ENCODE peak calls at places on chromosomes 5 and 9, in nine cellular contexts. W is spleen; D is mammary epithelial cell; R is AG04450; F is upper lobe of right lung; K is AG10803; V is tibial artery; C is BE2C; Y is CD8-positive, alpha-beta T cell. M is an unnamed sample.

GRCh38 chr5:142926549-142926948 is 156.4 kb downstream of the ARHGAP26 start:
- DNase-seq in W (no peak), D (no peak), R (no peak), F (no peak), K (no peak), V (no peak), C (no peak), Y (no peak), M (no peak)

GRCh38 chr5:123089572-123089970 is 530 bp downstream of the PRDM6 start:
- DNase-seq in W (no peak), D (peak), R (no peak), F (no peak), K (peak), V (peak), C (no peak), Y (no peak), M (peak)

GRCh38 chr5:159341914-159342313 is 11.6 kb upstream of the IL12B start:
- DNase-seq in W (peak), D (peak), R (no peak), F (peak), K (peak), V (peak), C (peak), Y (peak), M (peak)

GRCh38 chr5:143635888-143636287 is 176.1 kb upstream of the HMHB1 start:
- DNase-seq in W (no peak), D (no peak), R (no peak), F (no peak), K (no peak), V (no peak), C (no peak), Y (no peak), M (no peak)

GRCh38 chr5:149834246-149834855 is 104.2 kb downstream of the PPARGC1B start:
- DNase-seq in W (no peak), D (peak), R (peak), F (no peak), K (peak), V (peak), C (peak), Y (peak), M (peak)

GRCh38 chr9:134455951-134456739 is 129.9 kb downstream of the RXRA start:
- DNase-seq in W (peak), D (peak), R (peak), F (peak), K (peak), V (peak), C (peak), Y (peak), M (peak)

GRCh38 chr9:87156247-87156646 is 208.9 kb upstream of the GAS1 start:
- DNase-seq in W (no peak), D (no peak), R (no peak), F (no peak), K (no peak), V (no peak), C (no peak), Y (no peak), M (no peak)

GRCh38 chr5:54518146-54519082 is 855 bp downstream of the SNX18 start:
- DNase-seq in W (peak), D (peak), R (no peak), F (peak), K (peak), V (peak), C (peak), Y (peak), M (peak)

GRCh38 chr5:159955056-159955624 is 38.9 kb downstream of the ADRA1B start:
- DNase-seq in W (no peak), D (no peak), R (no peak), F (no peak), K (no peak), V (no peak), C (no peak), Y (no peak), M (no peak)

GRCh38 chr5:149403923-149404745 is 25.0 kb upstream of the IL17B start:
- DNase-seq in W (no peak), D (no peak), R (no peak), F (no peak), K (peak), V (no peak), C (no peak), Y (no peak), M (peak)

GRCh38 chr5:175214152-175214551 is 229.8 kb downstream of the DRD1 start:
- DNase-seq in W (no peak), D (peak), R (peak), F (no peak), K (peak), V (peak), C (no peak), Y (no peak), M (peak)

GRCh38 chr9:13430717-13431116 is 151.2 kb upstream of the MPDZ start:
- DNase-seq in W (no peak), D (no peak), R (no peak), F (no peak), K (no peak), V (no peak), C (no peak), Y (no peak), M (no peak)

GRCh38 chr9:89596937-89597555 is 7.8 kb upstream of the GADD45G start:
- DNase-seq in W (no peak), D (no peak), R (no peak), F (peak), K (no peak), V (no peak), C (no peak), Y (no peak), M (no peak)

GRCh38 chr9:129347323-129348120 is 169.5 kb upstream of the IER5L start:
- DNase-seq in W (no peak), D (no peak), R (no peak), F (no peak), K (peak), V (no peak), C (no peak), Y (no peak), M (peak)

GRCh38 chr9:114805670-114806551 is at the start of gene TNFSF15:
- DNase-seq in W (peak), D (peak), R (no peak), F (peak), K (no peak), V (peak), C (no peak), Y (no peak), M (no peak)

GRCh38 chr9:113350937-113351336 is 1.6 kb downstream of the BSPRY start:
- DNase-seq in W (no peak), D (no peak), R (no peak), F (no peak), K (no peak), V (no peak), C (no peak), Y (no peak), M (no peak)

GRCh38 chr9:76943071-76943470 is 37.2 kb upstream of the PRUNE2 start:
- DNase-seq in W (no peak), D (no peak), R (no peak), F (no peak), K (no peak), V (no peak), C (no peak), Y (no peak), M (no peak)

GRCh38 chr9:132857031-132857430 is 21.1 kb downstream of the AK8 start:
- DNase-seq in W (no peak), D (no peak), R (peak), F (no peak), K (peak), V (peak), C (no peak), Y (no peak), M (peak)

GRCh38 chr5:96752341-96753016 is 55.3 kb downstream of the ERAP1 start:
- DNase-seq in W (no peak), D (peak), R (peak), F (no peak), K (peak), V (no peak), C (peak), Y (peak), M (peak)

GRCh38 chr5:174412374-174412773 is 312.0 kb upstream of the MSX2 start:
- DNase-seq in W (no peak), D (no peak), R (no peak), F (no peak), K (no peak), V (no peak), C (no peak), Y (no peak), M (no peak)

GRCh38 chr5:8538813-8539212 is 669.9 kb downstream of the MTRR start:
- DNase-seq in W (no peak), D (no peak), R (no peak), F (no peak), K (no peak), V (no peak), C (no peak), Y (no peak), M (no peak)

GRCh38 chr5:134114886-134115805 is 665 bp downstream of the TCF7 start:
- DNase-seq in W (peak), D (no peak), R (no peak), F (peak), K (no peak), V (no peak), C (peak), Y (peak), M (no peak)

GRCh38 chr5:169721771-169722170 is 84.7 kb downstream of the DOCK2 start:
- DNase-seq in W (no peak), D (no peak), R (no peak), F (no peak), K (no peak), V (no peak), C (no peak), Y (no peak), M (no peak)

GRCh38 chr9:120878188-120879130 is 1.5 kb upstream of the PHF19 start:
- DNase-seq in W (no peak), D (no peak), R (no peak), F (no peak), K (no peak), V (no peak), C (no peak), Y (no peak), M (no peak)

GRCh38 chr5:158175664-158176507 is 316.9 kb upstream of the CLINT1 start:
- DNase-seq in W (no peak), D (no peak), R (no peak), F (no peak), K (no peak), V (no peak), C (peak), Y (no peak), M (no peak)

GRCh38 chr5:91206734-91207133 is 176.4 kb downstream of the ARRDC3 start:
- DNase-seq in W (no peak), D (peak), R (no peak), F (no peak), K (peak), V (no peak), C (no peak), Y (no peak), M (peak)

GRCh38 chr9:28782630-28783029 is 1209.3 kb upstream of the C9orf72 start:
- DNase-seq in W (no peak), D (peak), R (no peak), F (no peak), K (no peak), V (no peak), C (no peak), Y (no peak), M (peak)

DNA sequence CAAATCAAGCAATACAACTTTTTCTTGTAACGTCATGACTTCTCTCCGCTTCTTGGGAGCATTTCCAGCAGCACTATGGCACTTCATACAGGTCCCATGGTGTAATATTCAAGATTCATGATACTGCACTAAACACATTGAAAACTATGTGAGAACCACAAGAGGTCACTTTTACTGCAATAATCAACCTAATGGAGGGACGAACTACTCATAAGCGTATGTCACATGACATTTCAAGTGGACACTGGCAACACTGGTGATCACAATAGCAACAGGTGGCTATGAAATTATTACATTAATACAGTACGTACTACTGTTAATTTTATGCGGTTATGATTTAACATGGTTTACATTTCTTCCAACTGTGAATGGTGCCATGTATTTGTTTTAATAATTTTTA is 78.6 kb upstream of the TBC1D9B start:
- DNase-seq in W (no peak), D (no peak), R (no peak), F (no peak), K (no peak), V (no peak), C (no peak), Y (no peak), M (peak)
- TF ChIP-seq CTCF in W (no peak), D (no peak), R (no peak), F (peak), K (no peak), V (no peak), C (no peak), Y (no peak), M (no peak)

DNA sequence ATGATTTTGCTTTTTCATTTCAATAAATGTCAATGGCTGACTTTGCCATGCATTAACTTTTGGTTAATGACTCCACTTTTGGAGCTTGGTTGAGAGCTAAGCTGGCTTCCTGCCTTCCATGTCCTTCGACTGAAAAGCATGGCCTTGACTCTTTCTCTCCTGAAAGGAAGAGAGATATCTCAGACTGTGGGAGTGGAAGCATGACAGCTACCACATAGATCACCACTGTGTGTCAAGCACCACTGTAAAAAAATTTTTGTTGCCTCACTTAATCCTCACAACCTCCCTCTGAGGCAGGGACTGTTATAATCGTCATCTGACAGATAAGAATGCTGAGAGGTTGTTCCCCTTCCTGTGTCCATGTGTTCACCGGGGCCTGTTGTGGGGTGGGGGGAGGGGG is 184.8 kb downstream of the RORB start:
- DNase-seq in W (no peak), D (no peak), R (no peak), F (no peak), K (no peak), V (no peak), C (no peak), Y (no peak), M (no peak)
- H3K4me3 ChIP-seq in W (no peak), D (no peak), R (no peak), F (no peak), K (no peak), V (no peak), C (no peak), Y (no peak), M (no peak)

GRCh38 chr5:61186634-61187033 is 24.4 kb upstream of the SMIM15 start:
- DNase-seq in W (no peak), D (no peak), R (no peak), F (no peak), K (no peak), V (no peak), C (no peak), Y (no peak), M (no peak)
- TF ChIP-seq CTCF in W (no peak), D (no peak), R (no peak), F (no peak), K (no peak), V (no peak), C (no peak), Y (no peak), M (no peak)

GRCh38 chr5:38466444-38467189 is 89.8 kb downstream of the LIFR start:
- DNase-seq in W (no peak), D (no peak), R (no peak), F (peak), K (peak), V (peak), C (no peak), Y (no peak), M (peak)

GRCh38 chr5:38463634-38464521 is 92.6 kb downstream of the LIFR start:
- DNase-seq in W (no peak), D (peak), R (peak), F (no peak), K (peak), V (no peak), C (no peak), Y (no peak), M (peak)

GRCh38 chr5:38465045-38465444 is 91.4 kb downstream of the LIFR start:
- DNase-seq in W (no peak), D (no peak), R (no peak), F (no peak), K (peak), V (no peak), C (no peak), Y (no peak), M (peak)

GRCh38 chr5:38467353-38468040 is 88.9 kb downstream of the LIFR start:
- DNase-seq in W (no peak), D (no peak), R (no peak), F (peak), K (peak), V (peak), C (no peak), Y (no peak), M (peak)

DNA sequence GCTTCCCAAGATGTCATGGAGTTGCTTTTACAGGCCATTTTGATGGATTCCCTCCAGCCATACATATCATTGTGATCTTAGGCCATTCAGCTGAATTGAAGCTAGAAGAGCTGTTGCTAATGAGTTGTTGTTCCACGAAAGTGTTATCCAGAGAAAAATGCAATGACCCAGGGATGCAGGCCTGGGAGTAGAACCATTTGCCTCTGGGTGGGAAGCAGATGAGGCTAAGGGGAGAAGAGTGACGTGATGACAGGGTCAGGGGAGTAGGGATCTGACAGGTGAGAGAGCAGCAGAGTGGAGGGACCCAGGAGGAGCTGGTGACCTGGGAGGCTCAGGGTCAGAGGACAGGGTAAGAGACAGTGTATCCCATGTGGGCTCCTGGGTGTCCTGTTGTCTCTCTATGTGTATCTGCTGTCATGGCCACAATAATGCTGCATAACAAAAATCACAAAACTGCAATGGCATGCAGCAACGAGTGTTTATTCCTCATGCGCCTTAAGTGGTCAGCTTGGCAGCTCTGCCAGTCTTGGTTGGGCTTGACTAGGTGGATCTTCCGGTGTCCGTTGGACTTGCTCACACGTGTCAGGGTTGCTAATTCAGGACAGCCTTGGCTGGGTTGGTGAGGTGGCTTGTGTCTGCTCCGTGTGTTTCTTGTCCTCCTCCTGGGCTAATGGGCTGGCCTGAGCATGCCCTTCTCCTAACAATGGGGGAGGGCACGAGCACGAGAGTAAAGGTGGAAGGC is 90.6 kb downstream of the LIFR start:
- DNase-seq in W (no peak), D (peak), R (no peak), F (no peak), K (no peak), V (no peak), C (no peak), Y (no peak), M (no peak)
- H3K4me3 ChIP-seq in W (no peak), D (no peak), R (no peak), F (no peak), K (no peak), V (no peak), C (no peak), Y (no peak), M (no peak)

DNA sequence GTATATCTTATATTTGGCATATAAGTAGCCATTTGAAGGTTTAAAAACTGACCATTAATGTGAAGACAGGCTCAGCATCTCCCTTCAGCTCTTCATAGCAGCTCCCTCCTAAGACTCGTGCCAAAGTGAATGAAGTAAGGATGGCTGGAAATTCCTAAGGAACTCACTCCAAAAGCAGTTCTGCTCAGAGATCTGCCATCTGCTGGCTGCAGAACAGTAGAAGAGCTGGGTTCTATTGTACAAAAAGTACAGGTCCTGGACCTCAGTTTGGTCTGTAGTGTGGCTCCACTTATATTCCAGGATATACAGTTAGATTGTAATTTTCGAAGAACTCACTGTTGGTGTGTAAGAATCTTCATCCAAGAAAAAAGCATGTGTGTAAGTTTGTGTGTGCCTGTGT is 104.9 kb upstream of the RUSC2 start:
- DNase-seq in W (no peak), D (peak), R (peak), F (no peak), K (peak), V (no peak), C (no peak), Y (no peak), M (peak)
- TF ChIP-seq CTCF in W (no peak), D (peak), R (peak), F (peak), K (peak), V (peak), C (no peak), Y (no peak), M (peak)

DNA sequence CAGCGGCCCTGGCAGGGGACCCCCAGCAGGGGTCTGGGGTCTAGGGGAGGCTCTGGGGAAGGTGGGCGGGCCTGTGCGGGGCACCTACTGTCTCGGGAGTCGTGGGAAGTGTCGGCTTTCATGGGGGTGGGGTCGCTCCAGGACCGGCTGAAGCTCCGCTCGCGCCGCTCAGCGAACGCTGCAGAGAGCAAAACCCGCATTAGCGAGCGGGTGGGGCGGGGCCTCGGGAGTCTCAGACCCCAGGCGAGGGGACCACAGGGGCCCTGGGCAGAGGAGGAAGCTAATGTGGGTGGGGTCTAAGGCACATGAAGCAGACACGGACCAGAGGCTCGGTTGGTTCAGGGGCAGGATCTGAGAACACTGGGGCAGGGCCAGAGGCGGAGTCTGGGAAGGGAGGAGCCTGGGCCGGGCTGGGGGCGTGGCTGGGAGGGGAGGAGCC is 5.5 kb downstream of the NSMF start:
- DNase-seq in W (peak), D (no peak), R (peak), F (peak), K (peak), V (peak), C (peak), Y (peak), M (peak)
- H3K4me3 ChIP-seq in W (peak), D (peak), R (peak), F (peak), K (peak), V (no peak), C (no peak), Y (no peak), M (peak)

GRCh38 chr5:14277407-14278320 is 134.5 kb downstream of the TRIO start:
- DNase-seq in W (no peak), D (no peak), R (no peak), F (no peak), K (no peak), V (no peak), C (no peak), Y (no peak), M (no peak)
- TF ChIP-seq CTCF in W (no peak), D (no peak), R (no peak), F (no peak), K (peak), V (no peak), C (no peak), Y (no peak), M (no peak)

GRCh38 chr5:42952575-42952974 is 87.5 kb downstream of the ANXA2R start:
- DNase-seq in W (no peak), D (no peak), R (no peak), F (no peak), K (no peak), V (no peak), C (no peak), Y (no peak), M (no peak)
- H3K4me3 ChIP-seq in W (peak), D (no peak), R (peak), F (peak), K (peak), V (peak), C (no peak), Y (peak), M (peak)

M was measured in cardiac fibroblast.